ENCODE peak calls at places on chromosomes 5 and 9, in four cellular contexts. One of them, this sample, is unnamed.

GRCh38 chr5:82167372-82167771 is 110.8 kb downstream of the RPS23 start:
- DNase-seq in activated B cell treated with CpG ODN at 0.5 μM for 24 hours: no peak
- DNase-seq in GM13976: no peak
- DNase-seq in foreskin fibroblast: no peak
- DNase-seq in this sample: no peak

GRCh38 chr5:79695501-79695900 is 5.9 kb downstream of the CMYA5 start:
- DNase-seq in foreskin fibroblast: no peak
- DNase-seq in GM13976: no peak
- DNase-seq in activated B cell treated with CpG ODN at 0.5 μM for 24 hours: no peak
- DNase-seq in this sample: no peak

GRCh38 chr5:172322028-172322965 is 38.7 kb upstream of the UBTD2 start:
- DNase-seq in foreskin fibroblast: no peak
- DNase-seq in GM13976: peak; percentile 63
- DNase-seq in activated B cell treated with CpG ODN at 0.5 μM for 24 hours: no peak
- DNase-seq in this sample: peak; percentile 41

GRCh38 chr5:74378464-74378863 is 262.1 kb downstream of the ENC1 start:
- DNase-seq in activated B cell treated with CpG ODN at 0.5 μM for 24 hours: no peak
- DNase-seq in GM13976: no peak
- DNase-seq in foreskin fibroblast: no peak
- DNase-seq in this sample: no peak

GRCh38 chr5:59584858-59585846 is 308.4 kb downstream of the PDE4D start:
- DNase-seq in foreskin fibroblast: no peak
- DNase-seq in activated B cell treated with CpG ODN at 0.5 μM for 24 hours: no peak
- DNase-seq in GM13976: no peak
- DNase-seq in this sample: no peak

GRCh38 chr5:176466245-176466871 is 18.2 kb downstream of the FAF2 start:
- DNase-seq in GM13976: no peak
- DNase-seq in activated B cell treated with CpG ODN at 0.5 μM for 24 hours: no peak
- DNase-seq in foreskin fibroblast: peak; percentile 52
- DNase-seq in this sample: no peak

GRCh38 chr9:97293207-97293721 is 14.2 kb upstream of the CCDC180 start:
- DNase-seq in GM13976: no peak
- DNase-seq in foreskin fibroblast: peak; percentile 38
- DNase-seq in activated B cell treated with CpG ODN at 0.5 μM for 24 hours: no peak
- DNase-seq in this sample: no peak

GRCh38 chr9:2494571-2494970 is 127.0 kb upstream of the VLDLR start:
- DNase-seq in GM13976: no peak
- DNase-seq in activated B cell treated with CpG ODN at 0.5 μM for 24 hours: no peak
- DNase-seq in foreskin fibroblast: peak; percentile 61
- DNase-seq in this sample: no peak

GRCh38 chr5:28468121-28468520 is 1429.7 kb upstream of the CDH9 start:
- DNase-seq in foreskin fibroblast: no peak
- DNase-seq in GM13976: no peak
- DNase-seq in activated B cell treated with CpG ODN at 0.5 μM for 24 hours: no peak
- DNase-seq in this sample: peak; percentile 2

GRCh38 chr5:28473531-28474107 is 1435.2 kb upstream of the CDH9 start:
- DNase-seq in GM13976: no peak
- DNase-seq in activated B cell treated with CpG ODN at 0.5 μM for 24 hours: no peak
- DNase-seq in foreskin fibroblast: no peak
- DNase-seq in this sample: no peak
- TF ChIP-seq CTCF in GM13976: peak; percentile 13
- TF ChIP-seq CTCF in activated B cell treated with CpG ODN at 0.5 μM for 24 hours: no peak
- TF ChIP-seq CTCF in foreskin fibroblast: no peak
- TF ChIP-seq CTCF in this sample: no peak

DNA sequence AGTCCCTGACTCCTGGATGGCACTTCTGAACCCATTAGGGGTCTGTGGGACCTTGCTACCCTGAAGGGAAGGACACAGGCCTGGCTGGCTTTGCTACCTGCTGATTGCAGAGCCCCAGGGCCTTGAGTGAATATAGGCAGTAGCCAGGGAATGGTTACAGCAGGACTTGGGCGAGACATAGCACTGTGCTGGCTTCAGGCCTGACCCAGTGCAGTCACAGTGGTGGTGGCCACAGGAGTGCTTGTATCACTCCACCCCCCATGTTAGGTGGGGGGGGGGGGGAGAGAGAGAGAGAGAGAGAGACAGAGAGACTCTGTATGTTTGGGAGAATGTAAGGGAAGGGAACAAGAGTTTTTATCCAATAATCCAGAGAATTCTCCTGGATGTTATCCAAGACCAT is 439.3 kb upstream of the ZNF608 start:
- DNase-seq in GM13976: no peak
- DNase-seq in activated B cell treated with CpG ODN at 0.5 μM for 24 hours: no peak
- DNase-seq in foreskin fibroblast: no peak
- DNase-seq in this sample: no peak
- TF ChIP-seq CTCF in GM13976: no peak
- TF ChIP-seq CTCF in activated B cell treated with CpG ODN at 0.5 μM for 24 hours: no peak
- TF ChIP-seq CTCF in foreskin fibroblast: no peak
- TF ChIP-seq CTCF in this sample: no peak

GRCh38 chr9:128020692-128021091 is 39.9 kb upstream of the EEIG1 start:
- DNase-seq in GM13976: no peak
- DNase-seq in activated B cell treated with CpG ODN at 0.5 μM for 24 hours: no peak
- DNase-seq in foreskin fibroblast: no peak
- DNase-seq in this sample: peak; percentile 4
- TF ChIP-seq CTCF in GM13976: peak; percentile 11
- TF ChIP-seq CTCF in activated B cell treated with CpG ODN at 0.5 μM for 24 hours: no peak
- TF ChIP-seq CTCF in foreskin fibroblast: peak; percentile 16
- TF ChIP-seq CTCF in this sample: peak; percentile 13

GRCh38 chr5:55407059-55407684 is 99.4 kb downstream of the MTREX start:
- DNase-seq in foreskin fibroblast: peak; percentile 59
- DNase-seq in activated B cell treated with CpG ODN at 0.5 μM for 24 hours: no peak
- DNase-seq in GM13976: no peak
- DNase-seq in this sample: no peak

GRCh38 chr5:55406292-55406691 is 98.5 kb downstream of the MTREX start:
- DNase-seq in activated B cell treated with CpG ODN at 0.5 μM for 24 hours: no peak
- DNase-seq in foreskin fibroblast: no peak
- DNase-seq in GM13976: no peak
- DNase-seq in this sample: no peak

GRCh38 chr5:55407984-55408383 is 100.2 kb downstream of the MTREX start:
- DNase-seq in GM13976: no peak
- DNase-seq in activated B cell treated with CpG ODN at 0.5 μM for 24 hours: no peak
- DNase-seq in foreskin fibroblast: no peak
- DNase-seq in this sample: no peak

GRCh38 chr5:55402199-55402598 is 94.4 kb downstream of the MTREX start:
- DNase-seq in foreskin fibroblast: no peak
- DNase-seq in GM13976: no peak
- DNase-seq in activated B cell treated with CpG ODN at 0.5 μM for 24 hours: no peak
- DNase-seq in this sample: no peak
- TF ChIP-seq CTCF in foreskin fibroblast: peak; percentile 16
- TF ChIP-seq CTCF in GM13976: no peak
- TF ChIP-seq CTCF in activated B cell treated with CpG ODN at 0.5 μM for 24 hours: no peak
- TF ChIP-seq CTCF in this sample: no peak

GRCh38 chr5:92911293-92911692 is 669.7 kb downstream of the NR2F1-AS1 start:
- DNase-seq in foreskin fibroblast: no peak
- DNase-seq in GM13976: no peak
- DNase-seq in activated B cell treated with CpG ODN at 0.5 μM for 24 hours: no peak
- DNase-seq in this sample: no peak

GRCh38 chr5:92911851-92912250 is 669.2 kb downstream of the NR2F1-AS1 start:
- DNase-seq in GM13976: no peak
- DNase-seq in activated B cell treated with CpG ODN at 0.5 μM for 24 hours: no peak
- DNase-seq in foreskin fibroblast: no peak
- DNase-seq in this sample: no peak

GRCh38 chr5:92907914-92908606 is 673.0 kb downstream of the NR2F1-AS1 start:
- DNase-seq in GM13976: no peak
- DNase-seq in foreskin fibroblast: peak; percentile 59
- DNase-seq in activated B cell treated with CpG ODN at 0.5 μM for 24 hours: no peak
- DNase-seq in this sample: peak; percentile 4

GRCh38 chr5:92908952-92909351 is 672.1 kb downstream of the NR2F1-AS1 start:
- DNase-seq in foreskin fibroblast: no peak
- DNase-seq in activated B cell treated with CpG ODN at 0.5 μM for 24 hours: no peak
- DNase-seq in GM13976: no peak
- DNase-seq in this sample: no peak

GRCh38 chr5:92909545-92909962 is 671.5 kb downstream of the NR2F1-AS1 start:
- DNase-seq in foreskin fibroblast: no peak
- DNase-seq in GM13976: no peak
- DNase-seq in activated B cell treated with CpG ODN at 0.5 μM for 24 hours: no peak
- DNase-seq in this sample: no peak
- TF ChIP-seq CTCF in foreskin fibroblast: peak; percentile 42
- TF ChIP-seq CTCF in GM13976: peak; percentile 13
- TF ChIP-seq CTCF in activated B cell treated with CpG ODN at 0.5 μM for 24 hours: no peak
- TF ChIP-seq CTCF in this sample: peak; percentile 29

GRCh38 chr5:141234109-141234508 is 11.0 kb downstream of the PCDHB14 start:
- DNase-seq in GM13976: no peak
- DNase-seq in activated B cell treated with CpG ODN at 0.5 μM for 24 hours: no peak
- DNase-seq in foreskin fibroblast: no peak
- DNase-seq in this sample: no peak
- TF ChIP-seq CTCF in GM13976: peak; percentile 4
- TF ChIP-seq CTCF in activated B cell treated with CpG ODN at 0.5 μM for 24 hours: no peak
- TF ChIP-seq CTCF in foreskin fibroblast: no peak
- TF ChIP-seq CTCF in this sample: no peak

DNA sequence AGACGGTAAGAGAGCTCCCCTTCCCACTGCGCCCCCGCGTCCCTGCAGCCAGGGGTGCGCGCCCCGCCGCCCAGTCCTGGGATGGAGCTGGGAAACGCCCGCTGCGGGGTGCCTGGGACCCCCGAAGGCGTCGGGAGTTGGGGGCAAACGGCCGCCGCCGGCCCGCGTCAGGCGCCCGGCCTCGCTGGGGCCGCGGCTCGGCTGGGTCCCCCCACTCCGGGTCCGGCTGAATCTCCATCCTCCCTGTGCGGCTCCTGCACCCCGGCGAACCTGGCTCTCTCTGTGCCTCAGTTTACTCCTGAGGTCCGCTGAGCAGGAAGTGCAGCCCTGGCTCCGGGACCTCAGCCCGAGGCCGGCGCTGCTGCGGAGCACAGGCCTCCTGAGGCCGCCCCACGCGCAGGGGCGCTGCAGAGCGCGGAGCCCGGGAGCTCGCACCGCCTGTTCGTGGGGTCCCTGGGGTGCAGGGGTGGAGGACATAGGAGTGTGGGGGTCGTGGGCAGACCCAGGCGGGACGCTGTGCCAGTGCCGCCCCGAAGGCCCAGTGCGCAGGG is 13.9 kb upstream of the TMEM250 start:
- DNase-seq in GM13976: no peak
- DNase-seq in foreskin fibroblast: no peak
- DNase-seq in activated B cell treated with CpG ODN at 0.5 μM for 24 hours: no peak
- DNase-seq in this sample: no peak
- TF ChIP-seq CTCF in GM13976: no peak
- TF ChIP-seq CTCF in foreskin fibroblast: no peak
- TF ChIP-seq CTCF in activated B cell treated with CpG ODN at 0.5 μM for 24 hours: no peak
- TF ChIP-seq CTCF in this sample: no peak

GRCh38 chr9:94160594-94161501 is 76.6 kb downstream of the PTPDC1 start:
- DNase-seq in GM13976: no peak
- DNase-seq in activated B cell treated with CpG ODN at 0.5 μM for 24 hours: no peak
- DNase-seq in foreskin fibroblast: no peak
- DNase-seq in this sample: no peak
- TF ChIP-seq CTCF in GM13976: no peak
- TF ChIP-seq CTCF in activated B cell treated with CpG ODN at 0.5 μM for 24 hours: no peak
- TF ChIP-seq CTCF in foreskin fibroblast: no peak
- TF ChIP-seq CTCF in this sample: no peak

DNA sequence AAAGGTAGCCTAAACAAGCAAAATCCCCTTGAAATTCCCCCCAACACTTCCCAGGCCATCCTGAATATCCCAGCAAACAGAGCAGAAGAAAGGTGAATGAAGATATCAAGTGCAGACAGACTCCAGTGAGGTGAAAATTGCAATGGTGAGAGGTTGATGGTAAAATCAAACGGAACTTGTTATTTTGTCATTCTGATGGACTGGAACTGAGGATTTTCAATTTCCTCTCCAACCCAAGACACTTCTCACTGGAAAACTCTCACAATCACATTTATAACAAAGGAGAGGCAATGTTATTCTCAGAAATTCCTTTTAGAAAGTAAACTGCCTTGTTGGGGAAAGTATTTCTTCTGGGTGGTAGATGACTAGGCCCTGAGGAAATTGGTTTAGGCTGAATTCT is 412.4 kb upstream of the C9orf72 start:
- DNase-seq in foreskin fibroblast: no peak
- DNase-seq in GM13976: no peak
- DNase-seq in activated B cell treated with CpG ODN at 0.5 μM for 24 hours: no peak
- DNase-seq in this sample: no peak
- TF ChIP-seq CTCF in foreskin fibroblast: no peak
- TF ChIP-seq CTCF in GM13976: no peak
- TF ChIP-seq CTCF in activated B cell treated with CpG ODN at 0.5 μM for 24 hours: no peak
- TF ChIP-seq CTCF in this sample: no peak